ENCODE peak calls at places on chromosome 20, in nine cellular contexts. V is Caco-2; R is activated B cell treated with CpG ODN at 0.5 μM for 24 hours; J is activated naive CD8-positive, alpha-beta T cell treated with anti-CD3 and anti-CD28 coated beads for 36 hours; Y is left ventricle myocardium superior; B is fibroblast of lung; G is HS-5; X is germinal center; S is transverse colon. E is an unnamed sample.

GRCh38 chr20:26163890-26164289 is 467.2 kb upstream of the ZNF337 start:
- DNase-seq in V (no peak), R (no peak), J (no peak), Y (no peak), B (peak; percentile 33), G (peak; percentile 85), X (no peak), S (no peak), E (no peak)

GRCh38 chr20:23316626-23317025 is 34.0 kb upstream of the NXT1 start:
- DNase-seq in V (no peak), R (no peak), J (no peak), Y (no peak), B (no peak), G (no peak), X (no peak), S (no peak), E (no peak)

GRCh38 chr20:2942439-2942838 is 69.2 kb downstream of the PTPRA start:
- DNase-seq in V (no peak), R (no peak), J (no peak), Y (no peak), B (peak; percentile 70), G (no peak), X (no peak), S (no peak), E (no peak)

GRCh38 chr20:62366370-62367135 is 559 bp downstream of the LAMA5 start:
- DNase-seq in V (peak; percentile 96), R (no peak), J (no peak), Y (peak; percentile 69), B (no peak), G (no peak), X (peak; percentile 65), S (no peak), E (peak; percentile 91)

GRCh38 chr20:4989570-4989969 is 11.7 kb downstream of the SLC23A2 start:
- DNase-seq in V (no peak), R (no peak), J (peak; percentile 31), Y (no peak), B (no peak), G (no peak), X (peak; percentile 47), S (no peak), E (no peak)

GRCh38 chr20:33474963-33475362 is 14.9 kb upstream of the CBFA2T2 start:
- DNase-seq in V (no peak), R (no peak), J (no peak), Y (no peak), B (no peak), G (no peak), X (no peak), S (no peak), E (no peak)

GRCh38 chr20:18077157-18077556 is 19.4 kb upstream of the OVOL2 start:
- DNase-seq in V (no peak), R (no peak), J (no peak), Y (no peak), B (no peak), G (no peak), X (no peak), S (peak; percentile 12), E (no peak)

GRCh38 chr20:56974499-56975250 is 291.8 kb downstream of the BMP7 start:
- DNase-seq in V (peak; percentile 76), R (no peak), J (peak; percentile 13), Y (no peak), B (peak; percentile 45), G (no peak), X (peak; percentile 15), S (peak; percentile 59), E (peak; percentile 77)

GRCh38 chr20:3237958-3238615 is 903 bp downstream of the SLC4A11 start:
- DNase-seq in V (no peak), R (no peak), J (peak; percentile 23), Y (peak; percentile 34), B (no peak), G (no peak), X (no peak), S (no peak), E (no peak)

GRCh38 chr20:1895674-1896496 is 678 bp downstream of the SIRPA start:
- DNase-seq in V (no peak), R (no peak), J (no peak), Y (peak; percentile 59), B (peak; percentile 30), G (no peak), X (peak; percentile 26), S (no peak), E (peak; percentile 43)

GRCh38 chr20:23441850-23442313 is 2.4 kb downstream of the CSTL1 start:
- DNase-seq in V (peak; percentile 82), R (peak; percentile 24), J (peak; percentile 56), Y (peak; percentile 60), B (peak; percentile 81), G (no peak), X (peak; percentile 67), S (peak; percentile 59), E (peak; percentile 92)

GRCh38 chr20:40685349-40685748 is 3.7 kb downstream of the MAFB start:
- DNase-seq in V (no peak), R (no peak), J (no peak), Y (no peak), B (no peak), G (no peak), X (no peak), S (no peak), E (no peak)

GRCh38 chr20:35039146-35039545 is 53.5 kb downstream of the TRPC4AP start:
- DNase-seq in V (peak; percentile 95), R (no peak), J (no peak), Y (no peak), B (no peak), G (no peak), X (no peak), S (peak; percentile 71), E (no peak)

GRCh38 chr20:846894-847278 is 13.4 kb downstream of the FAM110A start:
- DNase-seq in V (no peak), R (peak; percentile 42), J (peak; percentile 61), Y (no peak), B (no peak), G (no peak), X (peak; percentile 82), S (peak; percentile 38), E (no peak)

GRCh38 chr20:9467995-9468394 is 46.4 kb upstream of the LAMP5 start:
- DNase-seq in V (no peak), R (no peak), J (no peak), Y (no peak), B (no peak), G (no peak), X (peak; percentile 5), S (no peak), E (peak; percentile 34)

GRCh38 chr20:32130352-32130751 is 20.8 kb downstream of the TM9SF4 start:
- DNase-seq in V (peak; percentile 15), R (no peak), J (no peak), Y (no peak), B (no peak), G (no peak), X (no peak), S (no peak), E (no peak)

GRCh38 chr20:14336667-14337066 is 745 bp downstream of the FLRT3 start:
- DNase-seq in V (no peak), R (no peak), J (no peak), Y (no peak), B (peak; percentile 37), G (peak; percentile 2), X (no peak), S (no peak), E (no peak)

GRCh38 chr20:63223121-63223825 is 7.3 kb upstream of the YTHDF1 start:
- DNase-seq in V (peak; percentile 85), R (no peak), J (peak; percentile 38), Y (peak; percentile 27), B (peak; percentile 46), G (no peak), X (peak; percentile 34), S (peak; percentile 36), E (peak; percentile 74)

GRCh38 chr20:443223-443793 is 19.0 kb downstream of the TBC1D20 start:
- DNase-seq in V (no peak), R (no peak), J (no peak), Y (no peak), B (no peak), G (no peak), X (no peak), S (no peak), E (no peak)

GRCh38 chr20:35663516-35663812 is 1.2 kb downstream of the CPNE1 start:
- DNase-seq in V (no peak), R (no peak), J (no peak), Y (no peak), B (no peak), G (peak; percentile 14), X (no peak), S (no peak), E (no peak)

E was measured in H9.